ENCODE peak calls at places on chromosomes 12 and 14, in six cellular contexts. X is lower lobe of right lung, K is testis, I is adrenal gland, T is left lung, W is lung. R is an unnamed sample.

GRCh38 chr12:49675137-49675536 is 32.1 kb downstream of the FMNL3 start:
- DNase-seq in W (no peak), X (no peak), T (no peak), I (no peak), K (no peak), R (no peak)

GRCh38 chr12:65123435-65124063 is 2.4 kb upstream of the WIF1 start:
- DNase-seq in X (no peak), K (no peak), I (no peak), W (no peak), T (no peak), R (no peak)

GRCh38 chr14:21209185-21209584 is 53.3 kb upstream of the OR5AU1 start:
- DNase-seq in I (no peak), T (no peak), K (no peak), X (no peak), W (no peak), R (no peak)

GRCh38 chr12:76084277-76085158 is at the start of gene NAP1L1:
- DNase-seq in W (peak; percentile 96), X (peak; percentile 99), I (peak; percentile 99), T (peak; percentile 99), K (peak; percentile 99), R (peak; percentile 97)

GRCh38 chr12:109725321-109726105 is 11.9 kb downstream of the FAM222A start:
- DNase-seq in I (peak; percentile 71), W (no peak), K (no peak), T (no peak), X (peak; percentile 41), R (no peak)

GRCh38 chr12:77070382-77071294 is 5.3 kb upstream of the E2F7 start:
- DNase-seq in K (no peak), W (no peak), I (no peak), T (no peak), X (no peak), R (no peak)

GRCh38 chr12:71476513-71476912 is 36.9 kb downstream of the LGR5 start:
- DNase-seq in X (no peak), K (no peak), W (no peak), T (no peak), I (no peak), R (no peak)

GRCh38 chr12:115611477-115611876 is 666.0 kb downstream of the MED13L start:
- DNase-seq in T (no peak), K (peak; percentile 33), W (no peak), I (peak; percentile 61), X (no peak), R (peak; percentile 71)

GRCh38 chr14:74429991-74430390 is 4.0 kb upstream of the SYNDIG1L start:
- DNase-seq in X (no peak), W (no peak), T (no peak), K (no peak), I (peak; percentile 31), R (no peak)

GRCh38 chr14:80658155-80658554 is 283.4 kb downstream of the CEP128 start:
- DNase-seq in X (no peak), T (no peak), W (no peak), K (no peak), I (no peak), R (no peak)

DNA sequence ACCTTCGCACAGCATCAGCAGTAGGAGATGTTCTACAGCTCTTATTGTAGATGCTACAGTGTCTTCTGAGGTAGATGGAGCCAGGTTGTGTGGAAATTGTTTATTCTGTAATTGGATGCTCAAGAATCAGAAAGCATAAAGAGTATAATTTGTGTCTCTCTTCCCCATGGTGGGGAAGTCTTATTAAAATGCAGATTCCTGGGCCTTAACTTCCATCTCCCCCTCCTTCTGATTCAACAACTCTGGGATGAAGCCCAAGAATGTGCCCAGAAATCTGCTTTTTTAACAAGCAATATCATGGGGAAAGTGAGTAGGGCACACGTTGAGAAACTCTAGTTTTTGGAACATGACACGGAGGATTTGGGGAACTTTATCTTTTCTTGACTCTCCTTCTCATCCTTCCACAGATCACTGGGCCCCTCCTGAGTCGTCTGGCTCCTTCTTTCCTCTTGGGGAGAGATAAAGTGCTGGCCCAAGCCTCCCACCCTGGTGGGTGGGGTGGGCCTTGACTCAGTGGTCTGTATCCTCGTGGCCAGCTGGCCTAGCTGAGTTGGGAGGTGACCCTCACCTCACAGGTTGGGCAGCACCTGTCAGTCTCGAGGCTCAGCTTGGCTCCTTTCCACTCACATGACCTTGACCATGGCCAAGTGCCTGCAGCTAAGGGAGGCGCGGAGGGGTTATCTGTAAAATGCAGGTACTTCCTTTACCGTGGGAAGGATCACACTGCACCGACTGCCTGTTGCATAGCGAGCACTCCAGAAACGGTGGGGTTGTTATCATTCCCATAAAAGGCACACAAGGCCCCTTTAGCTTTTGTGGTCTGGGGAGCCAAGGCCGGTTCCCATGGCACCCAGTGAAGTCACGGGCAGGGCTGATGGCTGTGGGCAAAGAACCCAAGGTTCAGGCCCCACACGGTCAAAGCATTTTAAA is 141.9 kb downstream of the CHST11 start:
- DNase-seq in T (no peak), I (no peak), X (no peak), W (no peak), K (peak; percentile 22), R (peak; percentile 71)
- H3K4me1 ChIP-seq in T (peaks cover 73% of the 10 kb centered on the region), I (peaks cover 42% of the 10 kb centered on the region), X (peaks cover 55% of the 10 kb centered on the region), W (peaks cover 3% of the 10 kb centered on the region), K (peaks cover 15% of the 10 kb centered on the region), R (peaks cover 78% of the 10 kb centered on the region)

DNA sequence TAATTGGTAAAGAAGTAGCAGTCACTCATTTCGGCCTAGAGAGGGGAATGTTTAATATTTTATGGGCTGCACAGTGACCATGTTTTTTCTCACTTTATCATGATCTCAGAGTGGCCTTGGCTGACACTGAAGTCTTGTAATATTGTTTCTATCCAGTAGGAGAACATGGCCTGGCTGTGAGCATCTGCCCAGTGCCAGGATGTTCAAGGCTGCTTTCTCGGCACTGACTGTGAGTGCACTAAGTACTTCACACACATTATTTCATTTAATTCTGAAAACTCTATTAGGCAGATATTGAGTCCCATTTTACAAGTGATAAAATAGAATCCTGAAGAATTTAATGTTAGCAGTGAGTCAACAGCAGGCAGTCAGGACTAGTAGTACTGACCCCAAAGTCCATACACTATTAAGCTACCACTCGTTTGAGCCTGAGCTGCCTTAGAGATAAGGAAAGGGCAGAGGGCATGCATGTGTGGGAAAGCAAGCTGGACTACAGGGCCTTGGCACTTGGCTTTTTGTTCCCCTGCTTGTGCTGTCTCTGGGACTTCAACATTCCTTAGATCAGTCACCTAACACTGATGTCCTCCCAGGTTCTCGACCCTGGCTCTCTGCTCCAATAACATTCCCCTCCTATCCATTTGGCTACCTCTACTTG is 42.2 kb upstream of the APPL2 start:
- DNase-seq in K (peak; percentile 85), I (peak; percentile 79), T (no peak), X (no peak), W (no peak), R (peak; percentile 31)
- H3K36me3 ChIP-seq in K (no peaks in the 10 kb centered on the region), I (no peaks in the 10 kb centered on the region), T (no peaks in the 10 kb centered on the region), X (no peaks in the 10 kb centered on the region), W (no peaks in the 10 kb centered on the region), R (no peaks in the 10 kb centered on the region)

DNA sequence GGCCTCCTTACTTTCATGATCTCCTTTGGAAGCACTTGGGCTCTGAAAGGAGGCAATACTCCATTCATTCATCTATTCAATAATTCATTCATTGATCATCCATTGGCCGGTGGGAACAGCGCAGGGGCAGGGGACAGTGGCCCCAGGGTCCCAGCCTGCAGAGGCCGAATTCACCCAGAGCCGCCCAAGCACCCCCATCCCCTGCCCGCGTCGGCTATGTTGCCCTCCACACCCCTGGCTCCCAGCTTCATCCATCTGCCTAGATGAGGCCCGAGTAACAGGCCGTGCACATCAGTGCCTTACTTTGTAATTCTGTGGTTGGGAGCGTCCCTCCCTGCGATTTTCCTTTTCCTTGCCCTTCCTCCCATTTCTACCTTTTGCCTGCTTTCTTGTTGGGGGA is 3.2 kb downstream of the AMN start:
- DNase-seq in X (peak; percentile 33), T (no peak), I (no peak), W (no peak), K (no peak), R (no peak)
- H3K4me1 ChIP-seq in X (peaks cover 43% of the 10 kb centered on the region), T (peaks cover 41% of the 10 kb centered on the region), I (peaks cover 37% of the 10 kb centered on the region), W (no peaks in the 10 kb centered on the region), K (peaks cover 21% of the 10 kb centered on the region), R (peaks cover 51% of the 10 kb centered on the region)

GRCh38 chr14:103485504-103485903 is 37.1 kb downstream of the CKB start:
- DNase-seq in I (peak; percentile 70), W (no peak), K (no peak), T (no peak), X (no peak), R (no peak)
- H3K36me3 ChIP-seq in I (no peaks in the 10 kb centered on the region), W (peaks cover 28% of the 10 kb centered on the region), K (no peaks in the 10 kb centered on the region), T (no peaks in the 10 kb centered on the region), X (peaks cover 93% of the 10 kb centered on the region), R (peaks cover 22% of the 10 kb centered on the region)

GRCh38 chr14:31950331-31950730 is 126.8 kb upstream of the ARHGAP5 start:
- DNase-seq in W (no peak), K (no peak), I (no peak), X (no peak), T (no peak), R (no peak)
- H3K4me1 ChIP-seq in W (peaks cover 4% of the 10 kb centered on the region), K (peaks cover 9% of the 10 kb centered on the region), I (peaks cover 6% of the 10 kb centered on the region), X (peaks cover 9% of the 10 kb centered on the region), T (peaks cover 4% of the 10 kb centered on the region), R (peaks cover 15% of the 10 kb centered on the region)

GRCh38 chr12:57165741-57166140 is 18.3 kb upstream of the LRP1-AS start:
- DNase-seq in X (no peak), K (no peak), W (no peak), T (no peak), I (no peak), R (no peak)
- H3K36me3 ChIP-seq in X (peaks cover 99% of the 10 kb centered on the region), K (no peaks in the 10 kb centered on the region), W (peaks cover 45% of the 10 kb centered on the region), T (no peaks in the 10 kb centered on the region), I (no peaks in the 10 kb centered on the region), R (peaks cover 62% of the 10 kb centered on the region)

DNA sequence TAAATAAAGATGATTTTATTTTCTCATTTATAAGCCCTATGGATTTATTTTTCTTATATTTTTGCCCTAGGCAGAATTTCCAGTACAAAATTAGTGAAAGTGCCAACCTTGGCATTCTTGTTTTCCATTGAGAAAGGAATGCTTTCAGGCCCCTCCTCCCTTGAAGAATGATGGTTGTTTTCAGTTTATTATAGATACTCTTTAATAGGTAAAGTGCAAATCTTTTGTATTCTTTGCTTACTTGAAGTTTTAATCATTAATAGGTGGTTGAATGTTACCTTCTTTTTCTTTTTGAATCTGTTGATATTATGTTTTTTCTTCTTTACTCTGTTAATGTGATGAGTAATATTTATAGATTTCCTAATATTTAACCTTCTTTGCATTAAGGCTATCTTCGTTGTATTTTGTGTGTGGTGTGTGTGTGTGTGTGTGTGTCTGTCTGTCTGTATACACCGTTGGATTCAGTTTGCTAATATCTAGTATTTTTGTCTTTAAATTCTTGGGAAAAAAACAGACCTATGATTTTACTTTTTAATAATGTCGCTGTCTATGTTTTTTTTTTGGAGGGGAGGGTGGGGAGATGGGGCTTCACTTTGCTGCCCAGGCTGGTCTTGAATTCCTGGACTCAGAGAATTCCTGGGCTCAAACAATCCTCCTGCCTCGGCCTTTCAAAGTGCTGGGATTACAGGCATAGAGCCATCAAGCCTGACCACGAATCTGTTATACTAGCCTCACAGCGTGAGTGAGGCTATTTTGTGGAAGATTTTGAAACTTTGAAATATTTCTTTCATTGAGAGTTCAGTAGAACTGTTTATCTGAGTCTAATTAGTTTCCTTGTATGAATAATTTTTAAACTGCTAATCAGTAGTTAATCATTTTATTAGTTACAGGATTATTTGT is 13.5 kb downstream of the SRGAP1 start:
- DNase-seq in T (no peak), K (no peak), I (no peak), W (no peak), X (no peak), R (no peak)
- H3K4me1 ChIP-seq in T (no peaks in the 10 kb centered on the region), K (no peaks in the 10 kb centered on the region), I (peaks cover 16% of the 10 kb centered on the region), W (peaks cover 10% of the 10 kb centered on the region), X (no peaks in the 10 kb centered on the region), R (peaks cover 23% of the 10 kb centered on the region)

GRCh38 chr12:122333142-122334087 is 67.1 kb upstream of the VPS33A start:
- DNase-seq in X (no peak), K (peak; percentile 44), T (no peak), W (no peak), I (peak; percentile 90), R (no peak)
- H3K36me3 ChIP-seq in X (peaks cover 93% of the 10 kb centered on the region), K (no peaks in the 10 kb centered on the region), T (no peaks in the 10 kb centered on the region), W (peaks cover 24% of the 10 kb centered on the region), I (no peaks in the 10 kb centered on the region), R (peaks cover 95% of the 10 kb centered on the region)

GRCh38 chr12:57389033-57389432 is 41.8 kb downstream of the R3HDM2 start:
- DNase-seq in W (no peak), I (no peak), X (no peak), T (no peak), K (no peak), R (no peak)
- H3K4me1 ChIP-seq in W (peaks cover 5% of the 10 kb centered on the region), I (peaks cover 13% of the 10 kb centered on the region), X (no peaks in the 10 kb centered on the region), T (no peaks in the 10 kb centered on the region), K (peaks cover 20% of the 10 kb centered on the region), R (no peaks in the 10 kb centered on the region)

R was measured in stomach.